ENCODE peak calls at places on chromosomes 16 and 17, in six cellular contexts. One of them, this sample, is unnamed. For H3K4me1, the result is how much of the 10 kb centered on the place peaks cover.

GRCh38 chr17:38898812-38899348 is 26.5 kb upstream of the LASP1NB start:
- DNase-seq in neuronal stem cell: no peak
- DNase-seq in mesendoderm: no peak
- DNase-seq in H9: no peak
- DNase-seq in H1: no peak
- DNase-seq in IMR-90: no peak
- DNase-seq in this sample: no peak

GRCh38 chr16:49924078-49924477 is 68.2 kb upstream of the ZNF423 start:
- DNase-seq in neuronal stem cell: no peak
- DNase-seq in mesendoderm: peak
- DNase-seq in H9: no peak
- DNase-seq in H1: no peak
- DNase-seq in IMR-90: no peak
- DNase-seq in this sample: no peak

GRCh38 chr17:36204724-36205500 is 6.0 kb upstream of the CCL4L2 start:
- DNase-seq in neuronal stem cell: no peak
- DNase-seq in mesendoderm: no peak
- DNase-seq in H9: no peak
- DNase-seq in H1: peak
- DNase-seq in IMR-90: no peak
- DNase-seq in this sample: no peak

GRCh38 chr16:86044241-86044671 is 145.3 kb downstream of the IRF8 start:
- DNase-seq in neuronal stem cell: peak
- DNase-seq in mesendoderm: peak
- DNase-seq in H9: peak
- DNase-seq in H1: peak
- DNase-seq in IMR-90: peak
- DNase-seq in this sample: peak

GRCh38 chr17:5364696-5365095 is 54.8 kb downstream of the NUP88 start:
- DNase-seq in neuronal stem cell: no peak
- DNase-seq in mesendoderm: no peak
- DNase-seq in H9: no peak
- DNase-seq in H1: no peak
- DNase-seq in IMR-90: no peak
- DNase-seq in this sample: no peak

GRCh38 chr16:67939507-67940435 is 3.1 kb upstream of the PSMB10 start:
- DNase-seq in neuronal stem cell: no peak
- DNase-seq in mesendoderm: no peak
- DNase-seq in H9: no peak
- DNase-seq in H1: no peak
- DNase-seq in IMR-90: no peak
- DNase-seq in this sample: no peak

GRCh38 chr17:64058547-64059115 is 38.2 kb upstream of the ICAM2 start:
- DNase-seq in neuronal stem cell: no peak
- DNase-seq in mesendoderm: no peak
- DNase-seq in H9: no peak
- DNase-seq in H1: no peak
- DNase-seq in IMR-90: peak
- DNase-seq in this sample: no peak

GRCh38 chr17:28228109-28228840 is 90.7 kb upstream of the TMEM97 start:
- DNase-seq in neuronal stem cell: no peak
- DNase-seq in mesendoderm: peak
- DNase-seq in H9: peak
- DNase-seq in H1: peak
- DNase-seq in IMR-90: no peak
- DNase-seq in this sample: peak

GRCh38 chr17:13542612-13543011 is 59.1 kb downstream of the HS3ST3A1 start:
- DNase-seq in neuronal stem cell: no peak
- DNase-seq in mesendoderm: no peak
- DNase-seq in H9: no peak
- DNase-seq in H1: no peak
- DNase-seq in IMR-90: no peak
- DNase-seq in this sample: no peak

GRCh38 chr17:28227278-28228108 is 91.5 kb upstream of the TMEM97 start:
- DNase-seq in neuronal stem cell: peak
- DNase-seq in mesendoderm: peak
- DNase-seq in H9: peak
- DNase-seq in H1: peak
- DNase-seq in IMR-90: no peak
- DNase-seq in this sample: peak

GRCh38 chr16:57341441-57342303 is 16.9 kb upstream of the CCL22 start:
- DNase-seq in neuronal stem cell: no peak
- DNase-seq in mesendoderm: no peak
- DNase-seq in H9: no peak
- DNase-seq in H1: no peak
- DNase-seq in IMR-90: peak
- DNase-seq in this sample: peak

GRCh38 chr17:66304304-66305174 is 2.1 kb downstream of the PRKCA start:
- DNase-seq in neuronal stem cell: peak
- DNase-seq in mesendoderm: peak
- DNase-seq in H9: peak
- DNase-seq in H1: no peak
- DNase-seq in IMR-90: no peak
- DNase-seq in this sample: peak

GRCh38 chr16:66326995-66327513 is 39.4 kb upstream of the CDH5 start:
- DNase-seq in neuronal stem cell: no peak
- DNase-seq in mesendoderm: peak
- DNase-seq in H9: no peak
- DNase-seq in H1: no peak
- DNase-seq in IMR-90: no peak
- DNase-seq in this sample: no peak

GRCh38 chr16:69276143-69277115 is 34.7 kb upstream of the VPS4A start:
- DNase-seq in neuronal stem cell: no peak
- DNase-seq in mesendoderm: no peak
- DNase-seq in H9: no peak
- DNase-seq in H1: no peak
- DNase-seq in IMR-90: peak
- DNase-seq in this sample: peak

GRCh38 chr16:86431540-86431939 is 78.8 kb upstream of the FOXF1 start:
- DNase-seq in neuronal stem cell: no peak
- DNase-seq in mesendoderm: peak
- DNase-seq in H9: no peak
- DNase-seq in H1: no peak
- DNase-seq in IMR-90: no peak
- DNase-seq in this sample: no peak

GRCh38 chr17:19724501-19725420 is 8.4 kb upstream of the SLC47A2 start:
- DNase-seq in neuronal stem cell: no peak
- DNase-seq in mesendoderm: no peak
- DNase-seq in H9: peak
- DNase-seq in H1: no peak
- DNase-seq in IMR-90: no peak
- DNase-seq in this sample: no peak

GRCh38 chr16:71364306-71364705 is 5.8 kb downstream of the CALB2 start:
- DNase-seq in neuronal stem cell: no peak
- DNase-seq in mesendoderm: no peak
- DNase-seq in H9: no peak
- DNase-seq in H1: no peak
- DNase-seq in IMR-90: no peak
- DNase-seq in this sample: no peak

GRCh38 chr16:53085539-53086450 is 31.0 kb downstream of the CHD9 start:
- DNase-seq in neuronal stem cell: no peak
- DNase-seq in mesendoderm: peak
- DNase-seq in H9: no peak
- DNase-seq in H1: no peak
- DNase-seq in IMR-90: no peak
- DNase-seq in this sample: no peak

GRCh38 chr17:34865696-34866095 is 95.6 kb downstream of the CCT6B start:
- DNase-seq in neuronal stem cell: no peak
- DNase-seq in mesendoderm: no peak
- DNase-seq in H9: no peak
- DNase-seq in H1: no peak
- DNase-seq in IMR-90: no peak
- DNase-seq in this sample: no peak

GRCh38 chr17:82334622-82335394 is 1.2 kb upstream of the SECTM1 start:
- DNase-seq in neuronal stem cell: no peak
- DNase-seq in mesendoderm: no peak
- DNase-seq in H9: no peak
- DNase-seq in H1: no peak
- DNase-seq in IMR-90: peak
- DNase-seq in this sample: peak

GRCh38 chr17:32792207-32792606 is 84.7 kb downstream of the MYO1D start:
- DNase-seq in neuronal stem cell: no peak
- DNase-seq in mesendoderm: no peak
- DNase-seq in H9: no peak
- DNase-seq in H1: no peak
- DNase-seq in IMR-90: no peak
- DNase-seq in this sample: no peak
- H3K9ac ChIP-seq in neuronal stem cell: no peak
- H3K9ac ChIP-seq in mesendoderm: no peak
- H3K9ac ChIP-seq in H9: no peak
- H3K9ac ChIP-seq in H1: no peak
- H3K9ac ChIP-seq in IMR-90: no peak
- H3K9ac ChIP-seq in this sample: no peak

DNA sequence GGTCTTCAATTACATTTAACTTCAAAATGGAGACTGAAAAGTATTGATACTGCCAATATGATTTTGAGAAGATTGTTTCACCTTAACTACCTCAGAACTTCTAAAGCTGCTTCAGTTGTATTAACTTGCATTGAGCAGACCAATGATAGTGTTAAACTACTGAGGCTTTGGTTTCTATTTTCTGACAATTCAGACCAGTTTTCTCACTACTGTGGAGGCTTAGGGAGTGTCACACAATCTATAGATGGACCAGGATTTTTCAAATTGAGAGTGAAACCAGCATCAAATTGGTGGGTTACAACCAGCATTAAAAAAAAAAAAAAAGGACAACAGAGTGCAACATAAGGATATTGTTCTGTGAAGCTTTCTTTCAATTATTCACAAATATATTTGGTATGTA is 21.2 kb downstream of the COG1 start:
- DNase-seq in neuronal stem cell: no peak
- DNase-seq in mesendoderm: no peak
- DNase-seq in H9: no peak
- DNase-seq in H1: no peak
- DNase-seq in IMR-90: no peak
- DNase-seq in this sample: no peak
- H3K4me1 ChIP-seq in neuronal stem cell: under half
- H3K4me1 ChIP-seq in mesendoderm: under half
- H3K4me1 ChIP-seq in H9: under half
- H3K4me1 ChIP-seq in H1: under half
- H3K4me1 ChIP-seq in IMR-90: under half
- H3K4me1 ChIP-seq in this sample: under half

GRCh38 chr17:46821482-46822387 is 3.2 kb upstream of the WNT3 start:
- DNase-seq in neuronal stem cell: no peak
- DNase-seq in mesendoderm: peak
- DNase-seq in H9: peak
- DNase-seq in H1: peak
- DNase-seq in IMR-90: no peak
- DNase-seq in this sample: no peak
- H2BK15ac ChIP-seq in neuronal stem cell: peak
- H2BK15ac ChIP-seq in mesendoderm: no peak
- H2BK15ac ChIP-seq in H9: no peak
- H2BK15ac ChIP-seq in H1: no peak
- H2BK15ac ChIP-seq in IMR-90: no peak
- H2BK15ac ChIP-seq in this sample: no peak

GRCh38 chr17:75516619-75517276 is 420 bp downstream of the TSEN54 start:
- DNase-seq in neuronal stem cell: peak
- DNase-seq in mesendoderm: peak
- DNase-seq in H9: no peak
- DNase-seq in H1: peak
- DNase-seq in IMR-90: no peak
- DNase-seq in this sample: peak
- H3K9ac ChIP-seq in neuronal stem cell: peak
- H3K9ac ChIP-seq in mesendoderm: peak
- H3K9ac ChIP-seq in H9: no peak
- H3K9ac ChIP-seq in H1: peak
- H3K9ac ChIP-seq in IMR-90: peak
- H3K9ac ChIP-seq in this sample: peak

GRCh38 chr17:58329808-58330543 is 1.4 kb upstream of the TSPOAP1 start:
- DNase-seq in neuronal stem cell: no peak
- DNase-seq in mesendoderm: no peak
- DNase-seq in H9: no peak
- DNase-seq in H1: no peak
- DNase-seq in IMR-90: no peak
- DNase-seq in this sample: no peak
- H3K4me1 ChIP-seq in neuronal stem cell: under half
- H3K4me1 ChIP-seq in mesendoderm: under half
- H3K4me1 ChIP-seq in H9: under half
- H3K4me1 ChIP-seq in H1: under half
- H3K4me1 ChIP-seq in IMR-90: under half
- H3K4me1 ChIP-seq in this sample: under half

DNA sequence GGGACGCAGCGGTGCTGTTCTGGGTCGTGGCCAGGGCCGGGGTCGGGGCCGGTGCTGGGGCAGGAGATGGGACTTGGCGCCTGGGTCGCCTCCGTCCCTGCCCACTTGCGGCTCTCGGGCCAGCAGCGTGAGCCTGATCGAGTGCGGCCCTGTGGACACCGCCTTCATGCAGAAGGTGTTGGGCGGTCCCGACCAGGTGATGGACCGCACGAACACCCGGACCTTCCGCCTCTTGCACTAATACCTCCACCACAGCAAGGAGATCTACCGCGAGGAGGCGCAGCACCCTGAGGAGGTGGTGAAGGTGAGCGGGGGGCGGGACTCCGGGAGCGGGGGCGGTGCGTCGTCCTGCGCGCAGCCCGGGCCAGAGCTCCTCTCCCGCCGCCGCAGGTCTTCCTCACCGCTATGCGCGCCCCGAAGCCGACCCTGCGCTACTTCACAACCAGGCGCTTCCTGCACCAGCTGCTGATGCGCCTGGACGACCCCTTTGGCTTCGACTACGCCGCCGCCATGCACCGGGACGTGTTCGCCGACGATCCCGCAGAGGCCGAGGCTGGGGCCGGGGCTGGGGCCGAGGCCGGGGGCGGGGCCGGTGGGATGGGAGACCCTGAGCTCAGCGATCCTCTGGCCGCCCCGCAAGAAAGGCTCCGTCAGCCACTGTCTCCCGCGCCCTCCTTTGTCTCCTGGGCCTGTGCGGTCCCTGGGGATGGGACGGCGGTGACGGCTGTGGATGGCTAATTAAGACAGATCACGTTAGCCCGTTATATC is 4.5 kb upstream of the HSD17B1 start:
- DNase-seq in neuronal stem cell: peak
- DNase-seq in mesendoderm: peak
- DNase-seq in H9: peak
- DNase-seq in H1: peak
- DNase-seq in IMR-90: no peak
- DNase-seq in this sample: peak
- H2BK15ac ChIP-seq in neuronal stem cell: peak
- H2BK15ac ChIP-seq in mesendoderm: no peak
- H2BK15ac ChIP-seq in H9: no peak
- H2BK15ac ChIP-seq in H1: peak
- H2BK15ac ChIP-seq in IMR-90: no peak
- H2BK15ac ChIP-seq in this sample: no peak

GRCh38 chr17:81058263-81058871 is 23.4 kb downstream of the BAIAP2 start:
- DNase-seq in neuronal stem cell: no peak
- DNase-seq in mesendoderm: no peak
- DNase-seq in H9: no peak
- DNase-seq in H1: no peak
- DNase-seq in IMR-90: no peak
- DNase-seq in this sample: no peak

GRCh38 chr17:81054881-81055370 is 20.0 kb downstream of the BAIAP2 start:
- DNase-seq in neuronal stem cell: no peak
- DNase-seq in mesendoderm: no peak
- DNase-seq in H9: no peak
- DNase-seq in H1: no peak
- DNase-seq in IMR-90: no peak
- DNase-seq in this sample: no peak

GRCh38 chr17:81057777-81058176 is 22.8 kb downstream of the BAIAP2 start:
- DNase-seq in neuronal stem cell: no peak
- DNase-seq in mesendoderm: no peak
- DNase-seq in H9: no peak
- DNase-seq in H1: no peak
- DNase-seq in IMR-90: no peak
- DNase-seq in this sample: no peak

GRCh38 chr17:81057079-81057730 is 22.3 kb downstream of the BAIAP2 start:
- DNase-seq in neuronal stem cell: no peak
- DNase-seq in mesendoderm: peak
- DNase-seq in H9: no peak
- DNase-seq in H1: no peak
- DNase-seq in IMR-90: no peak
- DNase-seq in this sample: peak

GRCh38 chr17:81056352-81056751 is 21.4 kb downstream of the BAIAP2 start:
- DNase-seq in neuronal stem cell: no peak
- DNase-seq in mesendoderm: no peak
- DNase-seq in H9: no peak
- DNase-seq in H1: no peak
- DNase-seq in IMR-90: no peak
- DNase-seq in this sample: no peak
- H3K9ac ChIP-seq in neuronal stem cell: peak
- H3K9ac ChIP-seq in mesendoderm: no peak
- H3K9ac ChIP-seq in H9: no peak
- H3K9ac ChIP-seq in H1: no peak
- H3K9ac ChIP-seq in IMR-90: no peak
- H3K9ac ChIP-seq in this sample: no peak

This sample was measured in mesenchymal stem cell.